ENCODE peak calls at places on chromosome 20, in four cellular contexts. Q, H, G and R are unnamed samples.

GRCh38 chr20:43238833-43239232 is 49.1 kb upstream of the PTPRT start:
- DNase-seq in Q (peak), H (no peak), G (no peak), R (peak)

GRCh38 chr20:32285621-32286334 is 8.3 kb downstream of the KIF3B start:
- DNase-seq in Q (peak), H (peak), G (no peak), R (no peak)

GRCh38 chr20:61817061-61817460 is 248.6 kb downstream of the TAF4 start:
- DNase-seq in Q (no peak), H (no peak), G (no peak), R (no peak)

GRCh38 chr20:20360464-20360863 is 7.4 kb upstream of the INSM1 start:
- DNase-seq in Q (peak), H (no peak), G (peak), R (peak)

GRCh38 chr20:1961374-1961773 is 32.5 kb downstream of the PDYN start:
- DNase-seq in Q (no peak), H (no peak), G (no peak), R (no peak)

GRCh38 chr20:29497261-29497671 is 1760.2 kb upstream of the DEFB115 start:
- DNase-seq in Q (peak), H (no peak), G (peak), R (no peak)

GRCh38 chr20:20815711-20816455 is 103.4 kb upstream of the RALGAPA2 start:
- DNase-seq in Q (no peak), H (no peak), G (no peak), R (no peak)

GRCh38 chr20:55273149-55273548 is 732.2 kb downstream of the CBLN4 start:
- DNase-seq in Q (no peak), H (no peak), G (no peak), R (no peak)

GRCh38 chr20:38825901-38826625 is 20.6 kb downstream of the PPP1R16B start:
- DNase-seq in Q (peak), H (no peak), G (peak), R (no peak)

GRCh38 chr20:34062651-34063482 is 49.2 kb downstream of the EIF2S2 start:
- DNase-seq in Q (no peak), H (no peak), G (no peak), R (no peak)

GRCh38 chr20:23995905-23996666 is 7.5 kb upstream of the GGTLC1 start:
- DNase-seq in Q (peak), H (no peak), G (peak), R (no peak)

GRCh38 chr20:50312682-50313187 is 122.1 kb downstream of the CEBPB start:
- DNase-seq in Q (no peak), H (no peak), G (no peak), R (no peak)

GRCh38 chr20:46229478-46229877 is 78.8 kb downstream of the CDH22 start:
- DNase-seq in Q (no peak), H (no peak), G (no peak), R (no peak)

GRCh38 chr20:43096471-43096870 is 93.2 kb downstream of the PTPRT start:
- DNase-seq in Q (no peak), H (no peak), G (no peak), R (peak)

GRCh38 chr20:48176139-48176538 is 390.9 kb upstream of the SULF2 start:
- DNase-seq in Q (no peak), H (no peak), G (no peak), R (no peak)

GRCh38 chr20:40108321-40108720 is 580.7 kb downstream of the MAFB start:
- DNase-seq in Q (no peak), H (no peak), G (no peak), R (no peak)

GRCh38 chr20:34538671-34539123 is 19.8 kb upstream of the MAP1LC3A start:
- DNase-seq in Q (peak), H (no peak), G (peak), R (peak)

GRCh38 chr20:60036346-60037119 is 78.3 kb downstream of the CDH26 start:
- DNase-seq in Q (no peak), H (no peak), G (no peak), R (no peak)

GRCh38 chr20:31566332-31566657 is 38.8 kb upstream of the ID1 start:
- DNase-seq in Q (no peak), H (no peak), G (no peak), R (no peak)

GRCh38 chr20:58021481-58021880 is 207.0 kb downstream of the ANKRD60 start:
- DNase-seq in Q (peak), H (no peak), G (no peak), R (peak)

GRCh38 chr20:62804632-62805364 is at the start of gene OGFR:
- DNase-seq in Q (peak), H (no peak), G (no peak), R (peak)

GRCh38 chr20:38308447-38308846 is 4.5 kb downstream of the BPI start:
- DNase-seq in Q (no peak), H (no peak), G (no peak), R (no peak)

GRCh38 chr20:4840831-4841230 is 119.1 kb downstream of the PRND start:
- DNase-seq in Q (no peak), H (no peak), G (no peak), R (no peak)

GRCh38 chr20:52256465-52256864 is 64.9 kb upstream of the ZFP64 start:
- DNase-seq in Q (no peak), H (no peak), G (no peak), R (no peak)

GRCh38 chr20:37501940-37502339 is 19.1 kb upstream of the NNAT start:
- DNase-seq in Q (no peak), H (no peak), G (no peak), R (peak)

GRCh38 chr20:25545171-25545570 is 40.2 kb downstream of the NINL start:
- DNase-seq in Q (no peak), H (no peak), G (no peak), R (no peak)

GRCh38 chr20:25544760-25545159 is 40.6 kb downstream of the NINL start:
- DNase-seq in Q (no peak), H (no peak), G (no peak), R (no peak)

GRCh38 chr20:25541676-25542075 is 43.7 kb downstream of the NINL start:
- DNase-seq in Q (no peak), H (no peak), G (no peak), R (no peak)

GRCh38 chr20:25544316-25544715 is 41.0 kb downstream of the NINL start:
- DNase-seq in Q (no peak), H (no peak), G (no peak), R (no peak)

DNA sequence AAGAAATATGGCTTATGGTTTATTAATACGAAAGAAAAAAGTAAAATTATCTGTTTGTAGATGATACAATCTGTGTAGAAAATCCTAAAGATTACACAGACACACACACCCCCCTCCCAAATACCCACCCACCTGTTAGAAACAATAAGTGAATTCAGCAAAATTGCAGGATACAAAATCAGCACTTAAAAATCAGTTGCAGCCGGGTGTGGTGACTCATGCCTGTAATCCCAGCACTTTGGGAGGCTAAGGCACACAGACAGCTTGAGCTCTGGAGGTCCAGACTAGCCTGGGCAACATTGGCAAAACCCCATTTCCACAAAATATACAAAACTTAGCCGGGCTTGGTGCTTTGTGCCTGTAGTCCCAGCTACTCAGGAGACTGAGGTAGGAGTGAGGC is 42.3 kb downstream of the NINL start:
- DNase-seq in Q (peak), H (no peak), G (peak), R (no peak)
- TF ChIP-seq NR2C2 in Q (no peak), H (no peak), G (no peak), R (no peak)

GRCh38 chr20:10795286-10796026 is 121.7 kb upstream of the JAG1 start:
- DNase-seq in Q (no peak), H (no peak), G (no peak), R (no peak)
- TF ChIP-seq USF2 in Q (no peak), H (no peak), G (no peak), R (no peak)

GRCh38 chr20:41275181-41275793 is 42.2 kb downstream of the ZHX3 start:
- DNase-seq in Q (no peak), H (no peak), G (no peak), R (no peak)
- TF ChIP-seq NR2C2 in Q (no peak), H (no peak), G (no peak), R (no peak)

DNA sequence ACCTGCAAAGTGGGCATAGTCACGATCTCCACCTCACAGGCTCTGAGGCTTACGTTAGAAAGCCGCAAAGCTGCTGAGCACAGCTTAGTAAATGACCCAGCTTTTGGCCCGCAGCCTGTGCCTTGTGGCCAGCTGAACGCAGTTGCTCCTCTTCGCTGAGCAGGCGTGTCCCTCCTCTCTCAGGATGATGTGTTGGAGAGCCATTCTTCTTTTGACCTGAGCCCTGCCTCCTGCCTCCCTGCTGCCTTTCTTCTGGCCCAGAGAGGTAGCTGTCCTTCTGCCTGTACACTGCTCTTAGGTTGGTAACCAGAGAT is 47.6 kb upstream of the MYL9 start:
- DNase-seq in Q (no peak), H (no peak), G (no peak), R (no peak)
- TF ChIP-seq USF2 in Q (no peak), H (no peak), G (no peak), R (no peak)